ENCODE peak calls at places on chromosomes 2 and 18, in five cellular contexts. U, M, J, Y and O are unnamed samples.

GRCh38 chr18:12317664-12318333 is 9.8 kb downstream of the TUBB6 start:
- DNase-seq in M (peak; percentile 74), J (no peak), U (no peak), Y (no peak), O (peak; percentile 65)

GRCh38 chr2:98561902-98562695 is 46.2 kb downstream of the COA5 start:
- DNase-seq in J (no peak), Y (no peak), M (no peak), U (no peak), O (no peak)

GRCh38 chr2:38973266-38973665 is 83.6 kb downstream of the ARHGEF33 start:
- DNase-seq in M (no peak), J (no peak), Y (no peak), U (no peak), O (no peak)

GRCh38 chr18:34196231-34196630 is 28.5 kb downstream of the NOL4 start:
- DNase-seq in J (peak; percentile 17), M (no peak), Y (no peak), U (no peak), O (no peak)

GRCh38 chr2:64391940-64392339 is 62.0 kb upstream of the LGALSL start:
- DNase-seq in M (no peak), U (no peak), Y (no peak), J (no peak), O (no peak)

GRCh38 chr18:8020133-8020846 is 453.2 kb downstream of the PTPRM start:
- DNase-seq in M (no peak), Y (no peak), U (no peak), J (no peak), O (no peak)

GRCh38 chr2:154324601-154325000 is 373.9 kb upstream of the KCNJ3 start:
- DNase-seq in M (no peak), J (no peak), U (no peak), Y (no peak), O (no peak)

GRCh38 chr2:143161982-143162837 is 33.0 kb downstream of the ARHGAP15 start:
- DNase-seq in Y (peak; percentile 76), M (peak; percentile 43), U (peak; percentile 33), J (peak; percentile 65), O (peak; percentile 58)

GRCh38 chr2:212548459-212548815 is 9.8 kb upstream of the ERBB4 start:
- DNase-seq in M (peak; percentile 57), Y (peak; percentile 45), U (no peak), J (no peak), O (no peak)

GRCh38 chr2:30306522-30306921 is 75.2 kb downstream of the LBH start:
- DNase-seq in M (no peak), J (no peak), Y (no peak), U (no peak), O (no peak)

GRCh38 chr2:63755216-63755615 is 86.5 kb upstream of the UGP2 start:
- DNase-seq in M (no peak), Y (no peak), U (peak; percentile 27), J (no peak), O (peak; percentile 72)

GRCh38 chr2:174844295-174844708 is 80.0 kb upstream of the CHRNA1 start:
- DNase-seq in Y (no peak), U (no peak), J (no peak), M (no peak), O (no peak)

GRCh38 chr2:227182765-227183164 is 18.3 kb downstream of the COL4A3 start:
- DNase-seq in Y (no peak), U (no peak), M (no peak), J (no peak), O (no peak)

GRCh38 chr2:44941551-44942234 is at the start of gene SIX3:
- DNase-seq in U (no peak), M (no peak), J (peak; percentile 87), Y (no peak), O (no peak)

GRCh38 chr2:43227830-43228280 is 1.4 kb upstream of the ZFP36L2 start:
- DNase-seq in U (no peak), Y (no peak), J (no peak), M (no peak), O (no peak)

GRCh38 chr2:172943992-172944793 is 131.5 kb upstream of the MAP3K20 start:
- DNase-seq in Y (no peak), M (no peak), U (no peak), J (no peak), O (no peak)

GRCh38 chr2:174158003-174158402 is 90.3 kb downstream of the OLA1 start:
- DNase-seq in U (no peak), J (peak; percentile 29), M (peak; percentile 34), Y (peak; percentile 31), O (peak; percentile 34)

GRCh38 chr2:209526541-209526940 is 102.7 kb downstream of the MAP2 start:
- DNase-seq in U (no peak), J (no peak), Y (no peak), M (no peak), O (no peak)

GRCh38 chr2:216688731-216689360 is 6.5 kb downstream of the IGFBP5 start:
- DNase-seq in U (no peak), Y (no peak), M (no peak), J (no peak), O (no peak)

GRCh38 chr2:134160793-134161504 is 92.9 kb upstream of the MGAT5 start:
- DNase-seq in M (no peak), Y (no peak), U (no peak), J (no peak), O (peak; percentile 60)

GRCh38 chr2:196137271-196137670 is 34.1 kb downstream of the STK17B start:
- DNase-seq in M (no peak), Y (no peak), J (no peak), U (no peak), O (no peak)

GRCh38 chr2:219687266-219687665 is 59.8 kb downstream of the SLC4A3 start:
- DNase-seq in U (no peak), J (no peak), M (peak; percentile 71), Y (no peak), O (peak; percentile 58)

GRCh38 chr2:161136696-161137324 is 23.4 kb upstream of the TANK start:
- DNase-seq in J (no peak), Y (no peak), U (no peak), M (no peak), O (peak; percentile 36)

GRCh38 chr2:133717497-133717896 is 149.2 kb upstream of the NCKAP5 start:
- DNase-seq in J (no peak), M (peak; percentile 71), Y (no peak), U (no peak), O (no peak)

GRCh38 chr2:25838152-25838756 is 40.0 kb downstream of the ASXL2 start:
- DNase-seq in M (no peak), U (no peak), J (no peak), Y (no peak), O (no peak)

GRCh38 chr2:112480540-112481049 is 1.4 kb upstream of the TTL start:
- DNase-seq in J (no peak), M (no peak), U (no peak), Y (peak; percentile 15), O (no peak)

GRCh38 chr18:10122116-10122515 is 208.3 kb downstream of the VAPA start:
- DNase-seq in U (peak; percentile 84), J (peak; percentile 97), Y (peak; percentile 85), M (peak; percentile 88), O (peak; percentile 93)

GRCh38 chr18:10419420-10420103 is 34.9 kb upstream of the APCDD1 start:
- DNase-seq in U (no peak), J (no peak), Y (no peak), M (peak; percentile 53), O (peak; percentile 65)

GRCh38 chr2:9002637-9003365 is 683 bp downstream of the MBOAT2 start:
- DNase-seq in U (no peak), J (peak; percentile 33), M (no peak), Y (no peak), O (peak; percentile 41)